ENCODE peak calls at places on chromosomes 16 and 17, in four cellular contexts. F is WTC11, M is HTR-8/SVneo, O is ELR. C is an unnamed sample.

GRCh38 chr17:80899402-80900268 is 92.0 kb upstream of the CHMP6 start:
- DNase-seq in F (peak), M (peak), O (peak), C (peak)

GRCh38 chr16:78289368-78289767 is 189.9 kb downstream of the WWOX start:
- DNase-seq in M (no peak), O (no peak), F (no peak), C (no peak)

GRCh38 chr16:4685776-4686496 is 7.4 kb upstream of the NUDT16L1 start:
- DNase-seq in O (no peak), M (no peak), F (no peak), C (peak)

GRCh38 chr17:58755577-58756245 is at the start of gene PPM1E:
- DNase-seq in O (peak), F (peak), M (peak), C (peak)

GRCh38 chr17:73335591-73336503 is 24.0 kb upstream of the CDC42EP4 start:
- DNase-seq in M (no peak), O (no peak), F (no peak), C (peak)

GRCh38 chr16:89361756-89362155 is 128.6 kb downstream of the ANKRD11 start:
- DNase-seq in O (no peak), F (no peak), M (no peak), C (no peak)

GRCh38 chr17:33269337-33270060 is 23.6 kb downstream of the ASIC2 start:
- DNase-seq in M (no peak), F (no peak), O (no peak), C (no peak)

GRCh38 chr17:32111141-32111771 is 31.0 kb upstream of the RHOT1 start:
- DNase-seq in M (no peak), F (peak), O (peak), C (peak)

GRCh38 chr17:38452719-38453118 is 24.5 kb downstream of the ARHGAP23 start:
- DNase-seq in M (no peak), F (no peak), O (no peak), C (peak)

GRCh38 chr17:27379863-27380533 is 76.2 kb upstream of the KSR1 start:
- DNase-seq in F (no peak), O (peak), M (no peak), C (peak)

GRCh38 chr17:79400989-79401703 is 209.7 kb downstream of the RBFOX3 start:
- DNase-seq in M (peak), F (peak), O (peak), C (peak)

GRCh38 chr17:42266918-42267766 is 9.0 kb downstream of the STAT5B start:
- DNase-seq in O (peak), M (peak), F (no peak), C (peak)

C was measured in osteoblast.